ENCODE peak calls at places on chromosomes 16 and 17, in five cellular contexts. One of them, this sample, is unnamed. For H3K27me3, the result is how much of the 10 kb centered on the place peaks cover.

GRCh38 chr17:17750881-17751280 is 69.6 kb downstream of the RAI1 start:
- DNase-seq in K562: no peak
- DNase-seq in MM.1S: no peak
- DNase-seq in AG04450: no peak
- DNase-seq in ascending aorta: no peak
- DNase-seq in this sample: no peak

GRCh38 chr16:5385115-5385514 is 287.5 kb upstream of the EEF2KMT start:
- DNase-seq in K562: no peak
- DNase-seq in MM.1S: no peak
- DNase-seq in AG04450: no peak
- DNase-seq in ascending aorta: no peak
- DNase-seq in this sample: no peak

GRCh38 chr16:75494696-75495601 is at the start of gene CHST6:
- DNase-seq in K562: peak
- DNase-seq in MM.1S: no peak
- DNase-seq in AG04450: no peak
- DNase-seq in ascending aorta: no peak
- DNase-seq in this sample: no peak

GRCh38 chr17:879546-879945 is 97.4 kb downstream of the MRM3 start:
- DNase-seq in K562: peak
- DNase-seq in MM.1S: peak
- DNase-seq in AG04450: no peak
- DNase-seq in ascending aorta: peak
- DNase-seq in this sample: no peak

GRCh38 chr16:72256398-72257048 is 84.6 kb upstream of the PMFBP1 start:
- DNase-seq in K562: no peak
- DNase-seq in MM.1S: no peak
- DNase-seq in AG04450: peak
- DNase-seq in ascending aorta: no peak
- DNase-seq in this sample: peak

GRCh38 chr17:83185023-83186002 is 105.9 kb downstream of the METRNL start:
- DNase-seq in K562: no peak
- DNase-seq in MM.1S: no peak
- DNase-seq in AG04450: no peak
- DNase-seq in ascending aorta: peak
- DNase-seq in this sample: no peak

GRCh38 chr17:29747660-29748059 is 124.9 kb upstream of the CORO6 start:
- DNase-seq in K562: no peak
- DNase-seq in MM.1S: no peak
- DNase-seq in AG04450: no peak
- DNase-seq in ascending aorta: no peak
- DNase-seq in this sample: no peak

GRCh38 chr16:89476379-89476778 is 14.0 kb downstream of the ANKRD11 start:
- DNase-seq in K562: no peak
- DNase-seq in MM.1S: no peak
- DNase-seq in AG04450: no peak
- DNase-seq in ascending aorta: no peak
- DNase-seq in this sample: no peak

GRCh38 chr17:82281502-82282238 is 8.2 kb upstream of the CSNK1D start:
- DNase-seq in K562: no peak
- DNase-seq in MM.1S: no peak
- DNase-seq in AG04450: no peak
- DNase-seq in ascending aorta: no peak
- DNase-seq in this sample: no peak

GRCh38 chr16:90026135-90026534 is 6.9 kb upstream of the DBNDD1 start:
- DNase-seq in K562: peak
- DNase-seq in MM.1S: no peak
- DNase-seq in AG04450: no peak
- DNase-seq in ascending aorta: no peak
- DNase-seq in this sample: no peak

GRCh38 chr16:71210-71539 is 1.3 kb downstream of the RHBDF1 start:
- DNase-seq in K562: no peak
- DNase-seq in MM.1S: no peak
- DNase-seq in AG04450: no peak
- DNase-seq in ascending aorta: no peak
- DNase-seq in this sample: no peak

GRCh38 chr17:49338883-49339282 is 23.2 kb downstream of the ZNF652 start:
- DNase-seq in K562: peak
- DNase-seq in MM.1S: no peak
- DNase-seq in AG04450: no peak
- DNase-seq in ascending aorta: no peak
- DNase-seq in this sample: no peak

GRCh38 chr16:75053791-75054555 is 55.1 kb downstream of the ZNRF1 start:
- DNase-seq in K562: peak
- DNase-seq in MM.1S: no peak
- DNase-seq in AG04450: no peak
- DNase-seq in ascending aorta: no peak
- DNase-seq in this sample: no peak

GRCh38 chr17:76566988-76567431 is 18.6 kb downstream of the ST6GALNAC2 start:
- DNase-seq in K562: peak
- DNase-seq in MM.1S: no peak
- DNase-seq in AG04450: no peak
- DNase-seq in ascending aorta: no peak
- DNase-seq in this sample: no peak

GRCh38 chr17:4354862-4355514 is 11.5 kb downstream of the UBE2G1 start:
- DNase-seq in K562: no peak
- DNase-seq in MM.1S: no peak
- DNase-seq in AG04450: no peak
- DNase-seq in ascending aorta: peak
- DNase-seq in this sample: no peak

GRCh38 chr17:48587276-48588073 is 2.6 kb downstream of the HOXB3 start:
- DNase-seq in K562: no peak
- DNase-seq in MM.1S: no peak
- DNase-seq in AG04450: no peak
- DNase-seq in ascending aorta: no peak
- DNase-seq in this sample: no peak

GRCh38 chr17:49944451-49944850 is 24.5 kb upstream of the DLX4 start:
- DNase-seq in K562: no peak
- DNase-seq in MM.1S: no peak
- DNase-seq in AG04450: no peak
- DNase-seq in ascending aorta: no peak
- DNase-seq in this sample: no peak

GRCh38 chr17:78889525-78889924 is 13.5 kb downstream of the CEP295NL start:
- DNase-seq in K562: no peak
- DNase-seq in MM.1S: peak
- DNase-seq in AG04450: no peak
- DNase-seq in ascending aorta: no peak
- DNase-seq in this sample: no peak

GRCh38 chr17:53032861-53033271 is 789.9 kb upstream of the KIF2B start:
- DNase-seq in K562: peak
- DNase-seq in MM.1S: peak
- DNase-seq in AG04450: no peak
- DNase-seq in ascending aorta: no peak
- DNase-seq in this sample: no peak
- TF ChIP-seq CTCF in K562: peak
- TF ChIP-seq CTCF in MM.1S: peak
- TF ChIP-seq CTCF in AG04450: no peak
- TF ChIP-seq CTCF in ascending aorta: no peak
- TF ChIP-seq CTCF in this sample: no peak

GRCh38 chr16:23827245-23827543 is 8.6 kb upstream of the PRKCB start:
- DNase-seq in K562: no peak
- DNase-seq in MM.1S: peak
- DNase-seq in AG04450: no peak
- DNase-seq in ascending aorta: no peak
- DNase-seq in this sample: no peak
- H3K4me3 ChIP-seq in K562: no peak
- H3K4me3 ChIP-seq in MM.1S: peak
- H3K4me3 ChIP-seq in AG04450: no peak
- H3K4me3 ChIP-seq in ascending aorta: no peak
- H3K4me3 ChIP-seq in this sample: no peak

GRCh38 chr16:86027366-86028126 is 128.6 kb downstream of the IRF8 start:
- DNase-seq in K562: no peak
- DNase-seq in MM.1S: no peak
- DNase-seq in AG04450: no peak
- DNase-seq in ascending aorta: no peak
- DNase-seq in this sample: no peak

GRCh38 chr16:86026916-86027315 is 128.0 kb downstream of the IRF8 start:
- DNase-seq in K562: no peak
- DNase-seq in MM.1S: no peak
- DNase-seq in AG04450: no peak
- DNase-seq in ascending aorta: no peak
- DNase-seq in this sample: no peak

GRCh38 chr16:86030116-86030515 is 131.2 kb downstream of the IRF8 start:
- DNase-seq in K562: no peak
- DNase-seq in MM.1S: no peak
- DNase-seq in AG04450: no peak
- DNase-seq in ascending aorta: no peak
- DNase-seq in this sample: no peak

GRCh38 chr16:86031141-86031678 is 132.2 kb downstream of the IRF8 start:
- DNase-seq in K562: peak
- DNase-seq in MM.1S: no peak
- DNase-seq in AG04450: no peak
- DNase-seq in ascending aorta: no peak
- DNase-seq in this sample: no peak

GRCh38 chr16:86029131-86029741 is 130.3 kb downstream of the IRF8 start:
- DNase-seq in K562: no peak
- DNase-seq in MM.1S: no peak
- DNase-seq in AG04450: peak
- DNase-seq in ascending aorta: no peak
- DNase-seq in this sample: no peak
- H3K27me3 ChIP-seq in K562: under half
- H3K27me3 ChIP-seq in MM.1S: under half
- H3K27me3 ChIP-seq in AG04450: under half
- H3K27me3 ChIP-seq in ascending aorta: under half
- H3K27me3 ChIP-seq in this sample: under half

GRCh38 chr16:56603589-56603988 is 4.8 kb upstream of the MT2A start:
- DNase-seq in K562: peak
- DNase-seq in MM.1S: peak
- DNase-seq in AG04450: no peak
- DNase-seq in ascending aorta: no peak
- DNase-seq in this sample: no peak
- TF ChIP-seq CTCF in K562: peak
- TF ChIP-seq CTCF in MM.1S: no peak
- TF ChIP-seq CTCF in AG04450: peak
- TF ChIP-seq CTCF in ascending aorta: peak
- TF ChIP-seq CTCF in this sample: peak

DNA sequence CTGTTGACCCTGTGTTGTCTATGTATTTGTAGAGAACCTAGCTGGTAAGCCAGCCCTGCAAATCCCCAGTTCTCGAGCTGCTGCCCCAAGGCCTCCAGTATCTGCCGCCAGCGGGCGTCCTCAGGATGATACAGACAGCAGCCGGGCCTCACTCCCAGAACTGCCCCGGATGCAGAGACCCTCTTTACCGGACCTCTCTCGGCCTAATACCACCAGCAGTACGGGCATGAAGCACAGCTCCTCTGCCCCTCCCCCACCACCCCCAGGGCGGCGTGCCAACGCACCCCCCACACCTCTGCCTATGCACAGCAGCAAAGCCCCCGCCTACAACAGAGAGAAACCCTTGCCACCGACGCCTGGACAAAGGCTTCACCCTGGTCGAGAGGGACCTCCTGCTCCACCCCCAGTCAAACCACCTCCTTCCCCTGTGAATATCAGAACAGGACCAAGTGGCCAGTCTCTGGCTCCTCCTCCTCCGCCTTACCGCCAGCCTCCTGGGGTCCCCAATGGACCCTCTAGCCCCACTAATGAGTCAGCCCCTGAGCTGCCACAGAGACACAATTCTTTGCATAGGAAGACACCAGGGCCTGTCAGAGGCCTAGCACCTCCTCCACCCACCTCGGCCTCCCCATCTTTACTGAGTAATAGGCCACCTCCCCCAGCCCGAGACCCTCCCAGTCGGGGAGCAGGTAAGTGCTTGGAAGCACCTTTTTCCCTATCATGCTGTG is 23.1 kb upstream of the CDC6 start:
- DNase-seq in K562: no peak
- DNase-seq in MM.1S: no peak
- DNase-seq in AG04450: no peak
- DNase-seq in ascending aorta: no peak
- DNase-seq in this sample: no peak
- H3K4me3 ChIP-seq in K562: no peak
- H3K4me3 ChIP-seq in MM.1S: no peak
- H3K4me3 ChIP-seq in AG04450: no peak
- H3K4me3 ChIP-seq in ascending aorta: no peak
- H3K4me3 ChIP-seq in this sample: no peak

This sample was measured in BJ.